ENCODE peak calls at places on chromosomes 2 and 18, in eight cellular contexts. J, K, B, I, X, Y, U and R are unnamed samples.

GRCh38 chr2:237980751-237981150 is 13.9 kb downstream of the UBE2F start:
- DNase-seq in J (no peak), K (no peak), B (no peak), I (no peak), X (no peak), Y (no peak), U (no peak), R (no peak)

GRCh38 chr2:47616506-47616905 is 166.4 kb upstream of the MSH6 start:
- DNase-seq in J (no peak), K (no peak), B (no peak), I (no peak), X (no peak), Y (no peak), U (no peak), R (no peak)

GRCh38 chr2:184879671-184880070 is 281.3 kb downstream of the ZNF804A start:
- DNase-seq in J (no peak), K (no peak), B (no peak), I (peak; percentile 54), X (no peak), Y (no peak), U (peak; percentile 7), R (no peak)

GRCh38 chr2:73253901-73254300 is 19.8 kb downstream of the CCT7 start:
- DNase-seq in J (no peak), K (no peak), B (no peak), I (no peak), X (no peak), Y (no peak), U (no peak), R (no peak)

GRCh38 chr2:57570961-57571360 is 475.6 kb upstream of the VRK2 start:
- DNase-seq in J (no peak), K (no peak), B (no peak), I (no peak), X (no peak), Y (no peak), U (no peak), R (no peak)

GRCh38 chr2:178615969-178616368 is 135.7 kb downstream of the PLEKHA3 start:
- DNase-seq in J (no peak), K (no peak), B (no peak), I (no peak), X (no peak), Y (no peak), U (no peak), R (no peak)

GRCh38 chr2:108594132-108594981 is 60.1 kb downstream of the LIMS1 start:
- DNase-seq in J (peak; percentile 62), K (no peak), B (no peak), I (peak; percentile 89), X (no peak), Y (peak; percentile 71), U (peak; percentile 92), R (no peak)

GRCh38 chr2:207122914-207123744 is 42.6 kb downstream of the KLF7 start:
- DNase-seq in J (peak; percentile 59), K (no peak), B (peak; percentile 50), I (no peak), X (no peak), Y (no peak), U (no peak), R (peak; percentile 16)

GRCh38 chr2:9423922-9424272 is 443 bp downstream of the CPSF3 start:
- DNase-seq in J (no peak), K (peak; percentile 61), B (peak; percentile 35), I (peak; percentile 24), X (peak; percentile 37), Y (peak; percentile 53), U (peak; percentile 70), R (no peak)

GRCh38 chr2:189580662-189581353 is at the start of gene SLC40A1:
- DNase-seq in J (no peak), K (no peak), B (peak; percentile 73), I (peak; percentile 61), X (peak; percentile 95), Y (peak; percentile 62), U (peak; percentile 56), R (peak; percentile 95)

GRCh38 chr2:55296393-55296792 is 27.4 kb upstream of the MTIF2 start:
- DNase-seq in J (no peak), K (no peak), B (no peak), I (no peak), X (no peak), Y (no peak), U (no peak), R (no peak)

GRCh38 chr2:26752636-26753035 is 11.4 kb upstream of the SLC35F6 start:
- DNase-seq in J (no peak), K (no peak), B (no peak), I (no peak), X (peak; percentile 77), Y (no peak), U (peak; percentile 77), R (no peak)

GRCh38 chr2:121095257-121096080 is 189.5 kb downstream of the TFCP2L1 start:
- DNase-seq in J (peak; percentile 72), K (no peak), B (peak; percentile 90), I (peak; percentile 85), X (peak; percentile 85), Y (peak; percentile 21), U (peak; percentile 79), R (peak; percentile 86)

GRCh38 chr2:216426938-216427337 is 14.7 kb downstream of the SMARCAL1 start:
- DNase-seq in J (no peak), K (no peak), B (no peak), I (peak; percentile 82), X (no peak), Y (no peak), U (peak; percentile 84), R (no peak)

GRCh38 chr2:113162173-113162572 is 11.6 kb upstream of the PSD4 start:
- DNase-seq in J (no peak), K (no peak), B (no peak), I (no peak), X (no peak), Y (no peak), U (no peak), R (no peak)

GRCh38 chr2:223815186-223815883 is 22.0 kb downstream of the AP1S3 start:
- DNase-seq in J (peak; percentile 100), K (no peak), B (no peak), I (peak; percentile 98), X (peak; percentile 26), Y (no peak), U (peak; percentile 95), R (peak; percentile 28)

GRCh38 chr2:206805922-206806607 is 40.7 kb downstream of the FASTKD2 start:
- DNase-seq in J (no peak), K (no peak), B (no peak), I (peak; percentile 24), X (peak; percentile 53), Y (no peak), U (peak; percentile 11), R (no peak)

DNA sequence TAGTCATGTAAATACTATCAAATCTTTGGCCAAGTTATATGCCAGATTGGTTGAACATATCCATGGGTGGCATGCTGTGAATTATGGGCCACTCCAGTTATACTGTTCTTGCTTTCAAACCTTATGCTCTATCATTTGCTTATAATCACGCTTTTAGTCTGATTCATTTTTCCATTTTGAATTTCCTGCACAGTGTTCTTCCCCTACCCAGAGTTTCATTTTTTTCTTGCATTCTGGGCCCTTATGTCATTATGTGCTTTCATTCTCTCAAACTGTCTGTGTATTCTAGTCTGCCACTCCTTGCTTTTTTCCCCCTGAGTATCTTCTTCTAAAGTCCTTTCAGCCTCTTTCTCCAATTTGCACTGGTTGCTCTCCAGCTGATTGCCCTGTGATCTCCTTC is 364.1 kb downstream of the ARHGAP15 start:
- DNase-seq in J (no peak), K (no peak), B (no peak), I (no peak), X (no peak), Y (no peak), U (no peak), R (no peak)
- H3K27ac ChIP-seq in J (no peak overlapping the region), K (no peak overlapping the region), B (no peak overlapping the region), I (no peak overlapping the region), X (no peak overlapping the region), Y (no peak overlapping the region), U (no peak overlapping the region), R (no peak overlapping the region)

GRCh38 chr2:235666240-235666781 is 172.5 kb downstream of the AGAP1 start:
- DNase-seq in J (peak; percentile 86), K (no peak), B (peak; percentile 90), I (peak; percentile 80), X (peak; percentile 69), Y (peak; percentile 62), U (peak; percentile 79), R (peak; percentile 78)
- H4K20me1 ChIP-seq in J (no peaks in the 10 kb centered on the region), K (no peaks in the 10 kb centered on the region), B (peaks cover 3% of the 10 kb centered on the region), I (peaks cover 15% of the 10 kb centered on the region), X (peaks cover 38% of the 10 kb centered on the region), Y (no peaks in the 10 kb centered on the region), U (no peaks in the 10 kb centered on the region), R (peaks cover 56% of the 10 kb centered on the region)

GRCh38 chr2:103435010-103435409 is 673.2 kb downstream of the TMEM182 start:
- DNase-seq in J (no peak), K (no peak), B (no peak), I (peak; percentile 44), X (no peak), Y (no peak), U (peak; percentile 10), R (no peak)

DNA sequence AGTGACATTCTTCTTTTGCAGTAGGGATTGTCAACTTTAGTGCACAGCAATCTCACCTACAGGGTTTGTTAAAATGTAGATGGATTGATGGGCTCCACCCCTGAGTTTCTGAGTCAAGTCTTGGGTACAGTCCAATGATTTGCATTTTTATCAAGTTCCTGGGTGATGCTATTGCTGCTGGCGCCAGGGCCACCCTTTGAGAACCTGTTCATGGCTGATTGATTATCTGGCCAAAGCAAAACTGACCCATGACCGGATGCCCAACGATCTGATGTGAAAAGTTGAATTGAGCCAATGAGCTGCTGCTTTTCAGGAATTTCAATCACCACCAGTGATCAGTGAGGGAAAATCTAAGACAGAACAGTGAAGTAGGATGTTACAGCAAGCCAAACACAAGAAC is 675.3 kb downstream of the TMEM182 start:
- DNase-seq in J (no peak), K (no peak), B (no peak), I (no peak), X (no peak), Y (no peak), U (no peak), R (no peak)
- TF ChIP-seq EZH2phosphoT487 in J (no peak), K (no peak), B (no peak), I (no peak), X (no peak), Y (no peak), U (no peak), R (no peak)

GRCh38 chr18:76450452-76450851 is 44.6 kb downstream of the ZNF516 start:
- DNase-seq in J (no peak), K (no peak), B (peak; percentile 24), I (peak; percentile 4), X (no peak), Y (no peak), U (peak; percentile 68), R (no peak)

GRCh38 chr18:76448262-76449109 is 46.6 kb downstream of the ZNF516 start:
- DNase-seq in J (no peak), K (no peak), B (no peak), I (no peak), X (no peak), Y (no peak), U (peak; percentile 35), R (no peak)

GRCh38 chr18:76450912-76451421 is 44.1 kb downstream of the ZNF516 start:
- DNase-seq in J (no peak), K (no peak), B (peak; percentile 65), I (peak; percentile 29), X (peak; percentile 91), Y (no peak), U (peak; percentile 77), R (peak; percentile 34)

GRCh38 chr18:76447268-76447890 is 47.7 kb downstream of the ZNF516 start:
- DNase-seq in J (no peak), K (no peak), B (no peak), I (no peak), X (no peak), Y (no peak), U (peak; percentile 81), R (no peak)

DNA sequence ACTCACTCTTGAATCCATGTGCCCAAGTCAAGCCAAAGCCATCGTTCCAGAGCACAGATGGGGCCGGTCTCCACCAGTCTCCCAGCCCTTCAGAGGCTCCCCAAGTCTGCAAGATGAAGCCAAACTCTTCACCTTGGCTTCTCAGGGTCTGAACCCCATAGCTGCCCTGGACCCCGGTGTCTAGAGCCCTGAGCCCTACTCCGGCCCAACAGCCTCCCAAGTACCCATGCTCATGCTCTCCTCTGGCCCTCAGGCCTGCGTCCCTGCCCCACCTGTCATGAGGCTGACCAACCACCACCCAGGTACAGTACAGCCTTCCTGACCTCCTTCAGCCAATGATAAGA is 46.0 kb downstream of the ZNF516 start:
- DNase-seq in J (no peak), K (no peak), B (no peak), I (no peak), X (no peak), Y (no peak), U (no peak), R (no peak)
- H3K27ac ChIP-seq in J (no peak overlapping the region), K (no peak overlapping the region), B (no peak overlapping the region), I (no peak overlapping the region), X (peak overlapping the region; percentile 22), Y (no peak overlapping the region), U (peak overlapping the region; percentile 89), R (peak overlapping the region; percentile 90)